ENCODE peak calls at places on chromosomes 1 and 21, in ten cellular contexts. One of them, this sample, is unnamed.
A peak's percentile ranks its signal among the peaks of the same experiment; 100 is the strongest.

GRCh38 chr1:47399138-47399840 is 16.8 kb upstream of the FOXE3 start:
- DNase-seq in right lobe of liver: no peak
- DNase-seq in activated CD4-positive, alpha-beta T cell treated with anti-CD3 and anti-CD28 coated beads for 4 hours: no peak
- DNase-seq in substantia nigra: no peak
- DNase-seq in GM06990: no peak
- DNase-seq in stomach: no peak
- DNase-seq in germinal center: no peak
- DNase-seq in right cardiac atrium: no peak
- DNase-seq in GM20000: no peak
- DNase-seq in T-helper 9 cell: no peak
- DNase-seq in this sample: no peak

GRCh38 chr1:218813247-218813646 is 360.4 kb upstream of the LYPLAL1 start:
- DNase-seq in right lobe of liver: no peak
- DNase-seq in stomach: no peak
- DNase-seq in GM20000: no peak
- DNase-seq in activated CD4-positive, alpha-beta T cell treated with anti-CD3 and anti-CD28 coated beads for 4 hours: no peak
- DNase-seq in substantia nigra: no peak
- DNase-seq in germinal center: no peak
- DNase-seq in right cardiac atrium: no peak
- DNase-seq in GM06990: no peak
- DNase-seq in T-helper 9 cell: no peak
- DNase-seq in this sample: no peak

GRCh38 chr21:37139902-37140301 is 66.8 kb downstream of the TTC3 start:
- DNase-seq in GM06990: no peak
- DNase-seq in T-helper 9 cell: no peak
- DNase-seq in stomach: no peak
- DNase-seq in GM20000: no peak
- DNase-seq in right cardiac atrium: no peak
- DNase-seq in activated CD4-positive, alpha-beta T cell treated with anti-CD3 and anti-CD28 coated beads for 4 hours: no peak
- DNase-seq in germinal center: no peak
- DNase-seq in substantia nigra: no peak
- DNase-seq in right lobe of liver: no peak
- DNase-seq in this sample: no peak

GRCh38 chr1:116453481-116453880 is 80.4 kb downstream of the ATP1A1 start:
- DNase-seq in germinal center: no peak
- DNase-seq in GM06990: no peak
- DNase-seq in right lobe of liver: no peak
- DNase-seq in right cardiac atrium: no peak
- DNase-seq in substantia nigra: no peak
- DNase-seq in stomach: no peak
- DNase-seq in activated CD4-positive, alpha-beta T cell treated with anti-CD3 and anti-CD28 coated beads for 4 hours: no peak
- DNase-seq in T-helper 9 cell: no peak
- DNase-seq in GM20000: no peak
- DNase-seq in this sample: no peak

GRCh38 chr1:162371611-162372010 is 5.0 kb downstream of the SPATA46 start:
- DNase-seq in stomach: no peak
- DNase-seq in right cardiac atrium: no peak
- DNase-seq in GM20000: no peak
- DNase-seq in T-helper 9 cell: no peak
- DNase-seq in activated CD4-positive, alpha-beta T cell treated with anti-CD3 and anti-CD28 coated beads for 4 hours: no peak
- DNase-seq in right lobe of liver: no peak
- DNase-seq in substantia nigra: no peak
- DNase-seq in GM06990: no peak
- DNase-seq in germinal center: no peak
- DNase-seq in this sample: no peak

GRCh38 chr1:210412240-210412639 is 83.5 kb downstream of the HHAT start:
- DNase-seq in stomach: no peak
- DNase-seq in germinal center: no peak
- DNase-seq in substantia nigra: no peak
- DNase-seq in right cardiac atrium: no peak
- DNase-seq in GM20000: no peak
- DNase-seq in activated CD4-positive, alpha-beta T cell treated with anti-CD3 and anti-CD28 coated beads for 4 hours: no peak
- DNase-seq in GM06990: no peak
- DNase-seq in T-helper 9 cell: no peak
- DNase-seq in right lobe of liver: no peak
- DNase-seq in this sample: no peak

GRCh38 chr1:167797005-167797404 is 75.2 kb downstream of the MPZL1 start:
- DNase-seq in germinal center: no peak
- DNase-seq in right lobe of liver: peak; percentile 42
- DNase-seq in GM06990: no peak
- DNase-seq in activated CD4-positive, alpha-beta T cell treated with anti-CD3 and anti-CD28 coated beads for 4 hours: no peak
- DNase-seq in GM20000: no peak
- DNase-seq in stomach: peak; percentile 28
- DNase-seq in right cardiac atrium: peak; percentile 89
- DNase-seq in substantia nigra: peak; percentile 12
- DNase-seq in T-helper 9 cell: no peak
- DNase-seq in this sample: peak; percentile 79

GRCh38 chr1:186790101-186790500 is 38.6 kb upstream of the PLA2G4A start:
- DNase-seq in right lobe of liver: no peak
- DNase-seq in substantia nigra: no peak
- DNase-seq in stomach: no peak
- DNase-seq in germinal center: no peak
- DNase-seq in T-helper 9 cell: no peak
- DNase-seq in GM20000: no peak
- DNase-seq in right cardiac atrium: no peak
- DNase-seq in GM06990: no peak
- DNase-seq in activated CD4-positive, alpha-beta T cell treated with anti-CD3 and anti-CD28 coated beads for 4 hours: no peak
- DNase-seq in this sample: no peak